ENCODE peak calls at places on chromosomes 13 and 19, in seven cellular contexts. I is mesendoderm, J is testis, O is NT2/D1, L is SK-N-SH, R is tibial artery, T is PC-9. E is an unnamed sample.
A peak's percentile ranks its signal among the peaks of the same experiment; 100 is the strongest.

GRCh38 chr19:53015159-53015558 is 1.4 kb downstream of the ERVV-1 start:
- DNase-seq in I (no peak), J (no peak), O (no peak), L (no peak), R (no peak), T (no peak), E (no peak)

GRCh38 chr13:27631665-27632064 is 10.0 kb downstream of the POLR1D start:
- DNase-seq in I (no peak), J (no peak), O (no peak), L (no peak), R (no peak), T (no peak), E (no peak)

GRCh38 chr19:52140077-52140710 is 456 bp upstream of the ZNF616 start:
- DNase-seq in I (no peak), J (no peak), O (no peak), L (no peak), R (no peak), T (no peak), E (no peak)

GRCh38 chr19:3851254-3852176 is 17.3 kb downstream of the ZFR2 start:
- DNase-seq in I (no peak), J (no peak), O (no peak), L (no peak), R (no peak), T (no peak), E (no peak)

GRCh38 chr19:33938821-33939220 is 142.2 kb downstream of the KCTD15 start:
- DNase-seq in I (no peak), J (no peak), O (no peak), L (no peak), R (no peak), T (no peak), E (no peak)

GRCh38 chr19:3366761-3367571 is 583 bp downstream of the NFIC start:
- DNase-seq in I (peak; percentile 37), J (peak; percentile 69), O (no peak), L (peak; percentile 86), R (peak; percentile 53), T (no peak), E (peak; percentile 65)

GRCh38 chr19:45320997-45321775 is 1.5 kb downstream of the CKM start:
- DNase-seq in I (no peak), J (no peak), O (no peak), L (no peak), R (no peak), T (no peak), E (no peak)

GRCh38 chr19:29119582-29119981 is 93.4 kb downstream of the UQCRFS1 start:
- DNase-seq in I (peak; percentile 49), J (peak; percentile 34), O (peak; percentile 30), L (peak; percentile 17), R (no peak), T (no peak), E (peak; percentile 53)

GRCh38 chr13:73596382-73596781 is 537.6 kb downstream of the KLF5 start:
- DNase-seq in I (no peak), J (no peak), O (no peak), L (no peak), R (no peak), T (no peak), E (no peak)

GRCh38 chr13:111584101-111584500 is 263.7 kb downstream of the TEX29 start:
- DNase-seq in I (no peak), J (no peak), O (no peak), L (no peak), R (no peak), T (no peak), E (no peak)

GRCh38 chr13:110628477-110628793 is 13.1 kb downstream of the NAXD start:
- DNase-seq in I (no peak), J (no peak), O (no peak), L (peak; percentile 84), R (no peak), T (no peak), E (no peak)

GRCh38 chr13:76917096-76917495 is 30.9 kb upstream of the KCTD12 start:
- DNase-seq in I (no peak), J (no peak), O (no peak), L (no peak), R (no peak), T (no peak), E (no peak)

GRCh38 chr13:48586591-48587103 is 53.8 kb upstream of the RCBTB2 start:
- DNase-seq in I (peak; percentile 83), J (peak; percentile 55), O (no peak), L (no peak), R (peak; percentile 31), T (no peak), E (no peak)

GRCh38 chr19:49863254-49863934 is 4.0 kb downstream of the PNKP start:
- DNase-seq in I (no peak), J (no peak), O (no peak), L (no peak), R (no peak), T (no peak), E (no peak)

GRCh38 chr13:30618186-30618937 is 642 bp downstream of the USPL1 start:
- DNase-seq in I (no peak), J (peak; percentile 26), O (no peak), L (no peak), R (peak; percentile 39), T (no peak), E (peak; percentile 15)

GRCh38 chr13:79631260-79631659 is 150.3 kb downstream of the NDFIP2 start:
- DNase-seq in I (peak; percentile 44), J (no peak), O (no peak), L (no peak), R (no peak), T (peak; percentile 59), E (no peak)

GRCh38 chr19:45147835-45148676 is 12.7 kb downstream of the NKPD1 start:
- DNase-seq in I (peak; percentile 63), J (no peak), O (no peak), L (no peak), R (no peak), T (no peak), E (peak; percentile 30)

GRCh38 chr13:99063178-99063577 is 85.3 kb upstream of the DOCK9 start:
- DNase-seq in I (no peak), J (no peak), O (no peak), L (no peak), R (no peak), T (no peak), E (no peak)
- H3K4me1 ChIP-seq in I (no peaks in the 10 kb centered on the region), J (no peaks in the 10 kb centered on the region), O (peaks cover 4% of the 10 kb centered on the region), L (peaks cover 8% of the 10 kb centered on the region), R (peaks cover 45% of the 10 kb centered on the region), T (peaks cover 17% of the 10 kb centered on the region), E (no peaks in the 10 kb centered on the region)

DNA sequence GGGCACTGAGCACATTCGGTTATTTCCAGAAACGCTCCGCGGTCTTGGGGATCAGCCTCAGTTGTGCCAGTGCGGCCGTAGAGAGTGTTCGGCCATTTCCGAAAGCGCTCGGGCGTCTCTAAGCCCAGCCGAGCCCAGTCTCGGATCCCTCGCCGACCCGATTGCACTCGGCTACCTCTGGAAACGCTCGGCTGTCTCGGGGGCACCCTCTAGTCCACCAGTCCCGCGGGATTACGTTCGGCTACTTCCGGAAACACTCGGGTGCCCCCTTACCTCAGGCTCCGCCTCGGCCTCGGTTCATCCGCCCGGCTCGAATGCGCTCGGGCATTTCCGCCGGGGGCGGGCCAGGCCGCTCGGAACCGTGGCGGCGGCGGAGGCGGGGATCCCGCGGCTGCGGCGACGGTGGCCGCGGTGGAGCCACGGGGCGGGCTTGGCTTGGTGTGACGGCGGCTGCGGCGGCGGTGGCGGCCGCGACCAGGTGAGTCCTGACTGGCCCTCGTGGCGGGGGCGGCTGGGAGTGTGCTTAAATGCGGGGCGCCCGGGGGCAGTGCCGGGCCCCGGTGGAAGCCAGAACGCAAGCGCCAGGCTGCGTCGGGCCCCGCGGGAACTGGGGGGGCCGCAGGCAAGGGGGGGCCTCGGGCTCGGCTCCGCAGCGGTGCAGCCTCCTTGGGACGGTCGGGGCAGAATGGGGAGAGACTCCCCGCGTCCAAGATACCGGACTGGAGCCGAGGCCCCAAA is at the start of gene PIK3R2:
- DNase-seq in I (peak; percentile 99), J (peak; percentile 100), O (peak; percentile 98), L (peak; percentile 98), R (peak; percentile 100), T (peak; percentile 99), E (peak; percentile 100)
- H3K4me1 ChIP-seq in I (no peaks in the 10 kb centered on the region), J (peaks cover 33% of the 10 kb centered on the region), O (peaks cover 31% of the 10 kb centered on the region), L (peaks cover 44% of the 10 kb centered on the region), R (peaks cover 46% of the 10 kb centered on the region), T (peaks cover 15% of the 10 kb centered on the region), E (peaks cover 15% of the 10 kb centered on the region)

GRCh38 chr13:40656358-40656757 is 10.1 kb downstream of the FOXO1 start:
- DNase-seq in I (no peak), J (no peak), O (no peak), L (no peak), R (no peak), T (no peak), E (no peak)

GRCh38 chr13:40651866-40652587 is 14.4 kb downstream of the FOXO1 start:
- DNase-seq in I (peak; percentile 73), J (no peak), O (peak; percentile 72), L (no peak), R (no peak), T (no peak), E (no peak)

GRCh38 chr13:40653558-40654318 is 12.7 kb downstream of the FOXO1 start:
- DNase-seq in I (peak; percentile 79), J (no peak), O (no peak), L (no peak), R (no peak), T (no peak), E (peak; percentile 20)

GRCh38 chr13:40648841-40649240 is 17.6 kb downstream of the FOXO1 start:
- DNase-seq in I (peak; percentile 77), J (no peak), O (no peak), L (no peak), R (no peak), T (no peak), E (no peak)

GRCh38 chr13:40652588-40652940 is 13.9 kb downstream of the FOXO1 start:
- DNase-seq in I (no peak), J (no peak), O (no peak), L (no peak), R (no peak), T (no peak), E (no peak)
- H3K4me1 ChIP-seq in I (peaks cover 10% of the 10 kb centered on the region), J (peaks cover 6% of the 10 kb centered on the region), O (no peaks in the 10 kb centered on the region), L (peaks cover 7% of the 10 kb centered on the region), R (peaks cover 29% of the 10 kb centered on the region), T (no peaks in the 10 kb centered on the region), E (peaks cover 29% of the 10 kb centered on the region)

DNA sequence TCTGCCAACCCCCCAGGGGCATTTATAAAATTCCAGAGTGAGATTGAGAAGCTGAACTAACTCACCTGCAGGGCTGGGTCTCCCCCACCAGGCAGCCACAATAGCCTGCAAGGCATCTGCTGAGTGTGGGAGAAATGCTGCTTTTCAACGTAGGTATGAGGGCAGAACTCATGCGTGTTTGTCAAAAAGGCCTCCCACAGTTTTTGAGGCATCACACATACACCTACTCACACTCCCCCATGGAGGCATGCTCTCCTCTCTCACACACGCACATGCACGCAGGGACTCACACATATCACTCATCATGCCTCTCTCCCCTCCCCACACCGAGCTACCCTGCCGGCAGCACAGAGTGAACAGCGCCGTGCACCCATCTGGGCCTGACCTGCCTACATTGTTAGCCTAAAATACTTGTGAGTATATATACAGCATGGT is 390.5 kb downstream of the FGF9 start:
- DNase-seq in I (peak; percentile 73), J (no peak), O (no peak), L (no peak), R (no peak), T (no peak), E (no peak)
- H3K4me1 ChIP-seq in I (peaks cover 2% of the 10 kb centered on the region), J (no peaks in the 10 kb centered on the region), O (no peaks in the 10 kb centered on the region), L (no peaks in the 10 kb centered on the region), R (no peaks in the 10 kb centered on the region), T (no peaks in the 10 kb centered on the region), E (peaks cover 27% of the 10 kb centered on the region)